ENCODE peak calls at places on chromosome 3, in seven cellular contexts. One of them, this sample, is unnamed.

GRCh38 chr3:181618260-181618659 is 93.5 kb upstream of the SOX2 start:
- DNase-seq in stimulated activated CD4-positive, alpha-beta T cell treated with anti-CD3 and anti-CD28 coated beads, TNF-alpha, amount 100 ng/mL, for 48 hours: no peak
- DNase-seq in GM03348: no peak
- DNase-seq in neuronal stem cell: no peak
- DNase-seq in activated effector memory CD4-positive, alpha-beta T cell treated with anti-CD3 and anti-CD28 coated beads, Interleukin-2, amount 50 U/mL, for 16 hours: no peak
- DNase-seq in D341Med: no peak
- DNase-seq in foreskin fibroblast: no peak
- DNase-seq in this sample: no peak

GRCh38 chr3:138442433-138442832 is 8.0 kb downstream of the ESYT3 start:
- DNase-seq in stimulated activated CD4-positive, alpha-beta T cell treated with anti-CD3 and anti-CD28 coated beads, TNF-alpha, amount 100 ng/mL, for 48 hours: no peak
- DNase-seq in GM03348: peak
- DNase-seq in neuronal stem cell: no peak
- DNase-seq in activated effector memory CD4-positive, alpha-beta T cell treated with anti-CD3 and anti-CD28 coated beads, Interleukin-2, amount 50 U/mL, for 16 hours: no peak
- DNase-seq in D341Med: no peak
- DNase-seq in foreskin fibroblast: peak
- DNase-seq in this sample: no peak

GRCh38 chr3:114454592-114455251 is 160.9 kb downstream of the TIGIT start:
- DNase-seq in stimulated activated CD4-positive, alpha-beta T cell treated with anti-CD3 and anti-CD28 coated beads, TNF-alpha, amount 100 ng/mL, for 48 hours: no peak
- DNase-seq in GM03348: peak
- DNase-seq in neuronal stem cell: peak
- DNase-seq in activated effector memory CD4-positive, alpha-beta T cell treated with anti-CD3 and anti-CD28 coated beads, Interleukin-2, amount 50 U/mL, for 16 hours: no peak
- DNase-seq in D341Med: peak
- DNase-seq in foreskin fibroblast: no peak
- DNase-seq in this sample: no peak

GRCh38 chr3:25856902-25857518 is 67.1 kb downstream of the OXSM start:
- DNase-seq in stimulated activated CD4-positive, alpha-beta T cell treated with anti-CD3 and anti-CD28 coated beads, TNF-alpha, amount 100 ng/mL, for 48 hours: no peak
- DNase-seq in GM03348: peak
- DNase-seq in neuronal stem cell: no peak
- DNase-seq in activated effector memory CD4-positive, alpha-beta T cell treated with anti-CD3 and anti-CD28 coated beads, Interleukin-2, amount 50 U/mL, for 16 hours: no peak
- DNase-seq in D341Med: peak
- DNase-seq in foreskin fibroblast: peak
- DNase-seq in this sample: no peak

GRCh38 chr3:16067837-16068471 is 106.5 kb upstream of the GALNT15 start:
- DNase-seq in stimulated activated CD4-positive, alpha-beta T cell treated with anti-CD3 and anti-CD28 coated beads, TNF-alpha, amount 100 ng/mL, for 48 hours: no peak
- DNase-seq in GM03348: no peak
- DNase-seq in neuronal stem cell: no peak
- DNase-seq in activated effector memory CD4-positive, alpha-beta T cell treated with anti-CD3 and anti-CD28 coated beads, Interleukin-2, amount 50 U/mL, for 16 hours: no peak
- DNase-seq in D341Med: no peak
- DNase-seq in foreskin fibroblast: peak
- DNase-seq in this sample: peak

GRCh38 chr3:81732642-81733041 is 28.8 kb downstream of the GBE1 start:
- DNase-seq in stimulated activated CD4-positive, alpha-beta T cell treated with anti-CD3 and anti-CD28 coated beads, TNF-alpha, amount 100 ng/mL, for 48 hours: no peak
- DNase-seq in GM03348: no peak
- DNase-seq in neuronal stem cell: no peak
- DNase-seq in activated effector memory CD4-positive, alpha-beta T cell treated with anti-CD3 and anti-CD28 coated beads, Interleukin-2, amount 50 U/mL, for 16 hours: no peak
- DNase-seq in D341Med: no peak
- DNase-seq in foreskin fibroblast: no peak
- DNase-seq in this sample: no peak

GRCh38 chr3:195129644-195130492 is 141.1 kb downstream of the XXYLT1 start:
- DNase-seq in stimulated activated CD4-positive, alpha-beta T cell treated with anti-CD3 and anti-CD28 coated beads, TNF-alpha, amount 100 ng/mL, for 48 hours: peak
- DNase-seq in GM03348: no peak
- DNase-seq in neuronal stem cell: no peak
- DNase-seq in activated effector memory CD4-positive, alpha-beta T cell treated with anti-CD3 and anti-CD28 coated beads, Interleukin-2, amount 50 U/mL, for 16 hours: peak
- DNase-seq in D341Med: no peak
- DNase-seq in foreskin fibroblast: no peak
- DNase-seq in this sample: no peak

GRCh38 chr3:112463250-112463649 is 36.0 kb downstream of the BTLA start:
- DNase-seq in stimulated activated CD4-positive, alpha-beta T cell treated with anti-CD3 and anti-CD28 coated beads, TNF-alpha, amount 100 ng/mL, for 48 hours: no peak
- DNase-seq in GM03348: no peak
- DNase-seq in neuronal stem cell: no peak
- DNase-seq in activated effector memory CD4-positive, alpha-beta T cell treated with anti-CD3 and anti-CD28 coated beads, Interleukin-2, amount 50 U/mL, for 16 hours: no peak
- DNase-seq in D341Med: no peak
- DNase-seq in foreskin fibroblast: no peak
- DNase-seq in this sample: no peak

GRCh38 chr3:195809291-195809785 is 2.4 kb downstream of the MUC4 start:
- DNase-seq in stimulated activated CD4-positive, alpha-beta T cell treated with anti-CD3 and anti-CD28 coated beads, TNF-alpha, amount 100 ng/mL, for 48 hours: no peak
- DNase-seq in GM03348: no peak
- DNase-seq in neuronal stem cell: no peak
- DNase-seq in activated effector memory CD4-positive, alpha-beta T cell treated with anti-CD3 and anti-CD28 coated beads, Interleukin-2, amount 50 U/mL, for 16 hours: no peak
- DNase-seq in D341Med: no peak
- DNase-seq in foreskin fibroblast: no peak
- DNase-seq in this sample: no peak

GRCh38 chr3:108132727-108133373 is 42.0 kb upstream of the CD47 start:
- DNase-seq in stimulated activated CD4-positive, alpha-beta T cell treated with anti-CD3 and anti-CD28 coated beads, TNF-alpha, amount 100 ng/mL, for 48 hours: no peak
- DNase-seq in GM03348: no peak
- DNase-seq in neuronal stem cell: no peak
- DNase-seq in activated effector memory CD4-positive, alpha-beta T cell treated with anti-CD3 and anti-CD28 coated beads, Interleukin-2, amount 50 U/mL, for 16 hours: no peak
- DNase-seq in D341Med: no peak
- DNase-seq in foreskin fibroblast: peak
- DNase-seq in this sample: no peak

GRCh38 chr3:72343078-72343477 is 505.2 kb downstream of the SHQ1 start:
- DNase-seq in stimulated activated CD4-positive, alpha-beta T cell treated with anti-CD3 and anti-CD28 coated beads, TNF-alpha, amount 100 ng/mL, for 48 hours: no peak
- DNase-seq in GM03348: peak
- DNase-seq in neuronal stem cell: no peak
- DNase-seq in activated effector memory CD4-positive, alpha-beta T cell treated with anti-CD3 and anti-CD28 coated beads, Interleukin-2, amount 50 U/mL, for 16 hours: peak
- DNase-seq in D341Med: no peak
- DNase-seq in foreskin fibroblast: peak
- DNase-seq in this sample: no peak

GRCh38 chr3:114800272-114800671 is 346.8 kb downstream of the ZBTB20 start:
- DNase-seq in stimulated activated CD4-positive, alpha-beta T cell treated with anti-CD3 and anti-CD28 coated beads, TNF-alpha, amount 100 ng/mL, for 48 hours: no peak
- DNase-seq in GM03348: no peak
- DNase-seq in neuronal stem cell: peak
- DNase-seq in activated effector memory CD4-positive, alpha-beta T cell treated with anti-CD3 and anti-CD28 coated beads, Interleukin-2, amount 50 U/mL, for 16 hours: no peak
- DNase-seq in D341Med: no peak
- DNase-seq in foreskin fibroblast: no peak
- DNase-seq in this sample: no peak

GRCh38 chr3:124791639-124792111 is 61.4 kb downstream of the UMPS start:
- DNase-seq in stimulated activated CD4-positive, alpha-beta T cell treated with anti-CD3 and anti-CD28 coated beads, TNF-alpha, amount 100 ng/mL, for 48 hours: no peak
- DNase-seq in GM03348: peak
- DNase-seq in neuronal stem cell: no peak
- DNase-seq in activated effector memory CD4-positive, alpha-beta T cell treated with anti-CD3 and anti-CD28 coated beads, Interleukin-2, amount 50 U/mL, for 16 hours: no peak
- DNase-seq in D341Med: no peak
- DNase-seq in foreskin fibroblast: peak
- DNase-seq in this sample: peak

GRCh38 chr3:48847053-48847585 is 555 bp downstream of the PRKAR2A start:
- DNase-seq in stimulated activated CD4-positive, alpha-beta T cell treated with anti-CD3 and anti-CD28 coated beads, TNF-alpha, amount 100 ng/mL, for 48 hours: peak
- DNase-seq in GM03348: peak
- DNase-seq in neuronal stem cell: peak
- DNase-seq in activated effector memory CD4-positive, alpha-beta T cell treated with anti-CD3 and anti-CD28 coated beads, Interleukin-2, amount 50 U/mL, for 16 hours: peak
- DNase-seq in D341Med: peak
- DNase-seq in foreskin fibroblast: peak
- DNase-seq in this sample: no peak

GRCh38 chr3:187139126-187139894 is at the start of gene RPL39L:
- DNase-seq in stimulated activated CD4-positive, alpha-beta T cell treated with anti-CD3 and anti-CD28 coated beads, TNF-alpha, amount 100 ng/mL, for 48 hours: peak
- DNase-seq in GM03348: peak
- DNase-seq in neuronal stem cell: peak
- DNase-seq in activated effector memory CD4-positive, alpha-beta T cell treated with anti-CD3 and anti-CD28 coated beads, Interleukin-2, amount 50 U/mL, for 16 hours: peak
- DNase-seq in D341Med: peak
- DNase-seq in foreskin fibroblast: peak
- DNase-seq in this sample: peak

GRCh38 chr3:42839616-42840015 is 30.4 kb downstream of the ACKR2 start:
- DNase-seq in stimulated activated CD4-positive, alpha-beta T cell treated with anti-CD3 and anti-CD28 coated beads, TNF-alpha, amount 100 ng/mL, for 48 hours: no peak
- DNase-seq in GM03348: peak
- DNase-seq in neuronal stem cell: peak
- DNase-seq in activated effector memory CD4-positive, alpha-beta T cell treated with anti-CD3 and anti-CD28 coated beads, Interleukin-2, amount 50 U/mL, for 16 hours: peak
- DNase-seq in D341Med: peak
- DNase-seq in foreskin fibroblast: peak
- DNase-seq in this sample: no peak

GRCh38 chr3:5358911-5359310 is 171.4 kb downstream of the EDEM1 start:
- DNase-seq in stimulated activated CD4-positive, alpha-beta T cell treated with anti-CD3 and anti-CD28 coated beads, TNF-alpha, amount 100 ng/mL, for 48 hours: no peak
- DNase-seq in GM03348: no peak
- DNase-seq in neuronal stem cell: no peak
- DNase-seq in activated effector memory CD4-positive, alpha-beta T cell treated with anti-CD3 and anti-CD28 coated beads, Interleukin-2, amount 50 U/mL, for 16 hours: no peak
- DNase-seq in D341Med: no peak
- DNase-seq in foreskin fibroblast: no peak
- DNase-seq in this sample: no peak

GRCh38 chr3:190721330-190721729 is 141.2 kb downstream of the GMNC start:
- DNase-seq in stimulated activated CD4-positive, alpha-beta T cell treated with anti-CD3 and anti-CD28 coated beads, TNF-alpha, amount 100 ng/mL, for 48 hours: no peak
- DNase-seq in GM03348: no peak
- DNase-seq in neuronal stem cell: no peak
- DNase-seq in activated effector memory CD4-positive, alpha-beta T cell treated with anti-CD3 and anti-CD28 coated beads, Interleukin-2, amount 50 U/mL, for 16 hours: no peak
- DNase-seq in D341Med: no peak
- DNase-seq in foreskin fibroblast: no peak
- DNase-seq in this sample: no peak

GRCh38 chr3:193977622-193978021 is 158.3 kb upstream of the HES1 start:
- DNase-seq in stimulated activated CD4-positive, alpha-beta T cell treated with anti-CD3 and anti-CD28 coated beads, TNF-alpha, amount 100 ng/mL, for 48 hours: no peak
- DNase-seq in GM03348: no peak
- DNase-seq in neuronal stem cell: no peak
- DNase-seq in activated effector memory CD4-positive, alpha-beta T cell treated with anti-CD3 and anti-CD28 coated beads, Interleukin-2, amount 50 U/mL, for 16 hours: no peak
- DNase-seq in D341Med: no peak
- DNase-seq in foreskin fibroblast: no peak
- DNase-seq in this sample: no peak

GRCh38 chr3:187401861-187402260 is 33.7 kb downstream of the RTP4 start:
- DNase-seq in stimulated activated CD4-positive, alpha-beta T cell treated with anti-CD3 and anti-CD28 coated beads, TNF-alpha, amount 100 ng/mL, for 48 hours: no peak
- DNase-seq in GM03348: no peak
- DNase-seq in neuronal stem cell: no peak
- DNase-seq in activated effector memory CD4-positive, alpha-beta T cell treated with anti-CD3 and anti-CD28 coated beads, Interleukin-2, amount 50 U/mL, for 16 hours: no peak
- DNase-seq in D341Med: no peak
- DNase-seq in foreskin fibroblast: no peak
- DNase-seq in this sample: no peak

GRCh38 chr3:55333041-55333440 is 154.1 kb downstream of the WNT5A start:
- DNase-seq in stimulated activated CD4-positive, alpha-beta T cell treated with anti-CD3 and anti-CD28 coated beads, TNF-alpha, amount 100 ng/mL, for 48 hours: no peak
- DNase-seq in GM03348: no peak
- DNase-seq in neuronal stem cell: no peak
- DNase-seq in activated effector memory CD4-positive, alpha-beta T cell treated with anti-CD3 and anti-CD28 coated beads, Interleukin-2, amount 50 U/mL, for 16 hours: no peak
- DNase-seq in D341Med: no peak
- DNase-seq in foreskin fibroblast: no peak
- DNase-seq in this sample: no peak

GRCh38 chr3:152121292-152121654 is 147.5 kb upstream of the MBNL1 start:
- DNase-seq in stimulated activated CD4-positive, alpha-beta T cell treated with anti-CD3 and anti-CD28 coated beads, TNF-alpha, amount 100 ng/mL, for 48 hours: no peak
- DNase-seq in GM03348: peak
- DNase-seq in neuronal stem cell: no peak
- DNase-seq in activated effector memory CD4-positive, alpha-beta T cell treated with anti-CD3 and anti-CD28 coated beads, Interleukin-2, amount 50 U/mL, for 16 hours: no peak
- DNase-seq in D341Med: no peak
- DNase-seq in foreskin fibroblast: peak
- DNase-seq in this sample: peak

GRCh38 chr3:74041068-74041675 is 416.4 kb upstream of the PDZRN3 start:
- DNase-seq in stimulated activated CD4-positive, alpha-beta T cell treated with anti-CD3 and anti-CD28 coated beads, TNF-alpha, amount 100 ng/mL, for 48 hours: no peak
- DNase-seq in GM03348: no peak
- DNase-seq in neuronal stem cell: no peak
- DNase-seq in activated effector memory CD4-positive, alpha-beta T cell treated with anti-CD3 and anti-CD28 coated beads, Interleukin-2, amount 50 U/mL, for 16 hours: no peak
- DNase-seq in D341Med: no peak
- DNase-seq in foreskin fibroblast: no peak
- DNase-seq in this sample: no peak

GRCh38 chr3:170689218-170689874 is 103.5 kb upstream of the SLC7A14 start:
- DNase-seq in stimulated activated CD4-positive, alpha-beta T cell treated with anti-CD3 and anti-CD28 coated beads, TNF-alpha, amount 100 ng/mL, for 48 hours: no peak
- DNase-seq in GM03348: peak
- DNase-seq in neuronal stem cell: no peak
- DNase-seq in activated effector memory CD4-positive, alpha-beta T cell treated with anti-CD3 and anti-CD28 coated beads, Interleukin-2, amount 50 U/mL, for 16 hours: no peak
- DNase-seq in D341Med: no peak
- DNase-seq in foreskin fibroblast: peak
- DNase-seq in this sample: peak

GRCh38 chr3:18423401-18424212 is 1.5 kb downstream of the SATB1 start:
- DNase-seq in stimulated activated CD4-positive, alpha-beta T cell treated with anti-CD3 and anti-CD28 coated beads, TNF-alpha, amount 100 ng/mL, for 48 hours: no peak
- DNase-seq in GM03348: peak
- DNase-seq in neuronal stem cell: no peak
- DNase-seq in activated effector memory CD4-positive, alpha-beta T cell treated with anti-CD3 and anti-CD28 coated beads, Interleukin-2, amount 50 U/mL, for 16 hours: peak
- DNase-seq in D341Med: peak
- DNase-seq in foreskin fibroblast: peak
- DNase-seq in this sample: peak

GRCh38 chr3:122132949-122133540 is 50.4 kb upstream of the CASR start:
- DNase-seq in stimulated activated CD4-positive, alpha-beta T cell treated with anti-CD3 and anti-CD28 coated beads, TNF-alpha, amount 100 ng/mL, for 48 hours: no peak
- DNase-seq in GM03348: no peak
- DNase-seq in neuronal stem cell: no peak
- DNase-seq in activated effector memory CD4-positive, alpha-beta T cell treated with anti-CD3 and anti-CD28 coated beads, Interleukin-2, amount 50 U/mL, for 16 hours: no peak
- DNase-seq in D341Med: no peak
- DNase-seq in foreskin fibroblast: no peak
- DNase-seq in this sample: no peak

GRCh38 chr3:18900994-18901393 is 247.3 kb upstream of the KCNH8 start:
- DNase-seq in stimulated activated CD4-positive, alpha-beta T cell treated with anti-CD3 and anti-CD28 coated beads, TNF-alpha, amount 100 ng/mL, for 48 hours: no peak
- DNase-seq in GM03348: no peak
- DNase-seq in neuronal stem cell: no peak
- DNase-seq in activated effector memory CD4-positive, alpha-beta T cell treated with anti-CD3 and anti-CD28 coated beads, Interleukin-2, amount 50 U/mL, for 16 hours: no peak
- DNase-seq in D341Med: no peak
- DNase-seq in foreskin fibroblast: no peak
- DNase-seq in this sample: no peak

GRCh38 chr3:62159056-62159455 is 214.3 kb downstream of the FEZF2 start:
- DNase-seq in stimulated activated CD4-positive, alpha-beta T cell treated with anti-CD3 and anti-CD28 coated beads, TNF-alpha, amount 100 ng/mL, for 48 hours: no peak
- DNase-seq in GM03348: no peak
- DNase-seq in neuronal stem cell: no peak
- DNase-seq in activated effector memory CD4-positive, alpha-beta T cell treated with anti-CD3 and anti-CD28 coated beads, Interleukin-2, amount 50 U/mL, for 16 hours: no peak
- DNase-seq in D341Med: no peak
- DNase-seq in foreskin fibroblast: no peak
- DNase-seq in this sample: no peak

GRCh38 chr3:55658297-55659022 is 171.4 kb upstream of the WNT5A start:
- DNase-seq in stimulated activated CD4-positive, alpha-beta T cell treated with anti-CD3 and anti-CD28 coated beads, TNF-alpha, amount 100 ng/mL, for 48 hours: no peak
- DNase-seq in GM03348: no peak
- DNase-seq in neuronal stem cell: no peak
- DNase-seq in activated effector memory CD4-positive, alpha-beta T cell treated with anti-CD3 and anti-CD28 coated beads, Interleukin-2, amount 50 U/mL, for 16 hours: no peak
- DNase-seq in D341Med: no peak
- DNase-seq in foreskin fibroblast: no peak
- DNase-seq in this sample: no peak

GRCh38 chr3:50210176-50210509 is 5.1 kb downstream of the SLC38A3 start:
- DNase-seq in stimulated activated CD4-positive, alpha-beta T cell treated with anti-CD3 and anti-CD28 coated beads, TNF-alpha, amount 100 ng/mL, for 48 hours: no peak
- DNase-seq in GM03348: no peak
- DNase-seq in neuronal stem cell: no peak
- DNase-seq in activated effector memory CD4-positive, alpha-beta T cell treated with anti-CD3 and anti-CD28 coated beads, Interleukin-2, amount 50 U/mL, for 16 hours: no peak
- DNase-seq in D341Med: no peak
- DNase-seq in foreskin fibroblast: no peak
- DNase-seq in this sample: no peak

GRCh38 chr3:30526031-30526430 is 80.4 kb upstream of the TGFBR2 start:
- DNase-seq in stimulated activated CD4-positive, alpha-beta T cell treated with anti-CD3 and anti-CD28 coated beads, TNF-alpha, amount 100 ng/mL, for 48 hours: no peak
- DNase-seq in GM03348: no peak
- DNase-seq in neuronal stem cell: no peak
- DNase-seq in activated effector memory CD4-positive, alpha-beta T cell treated with anti-CD3 and anti-CD28 coated beads, Interleukin-2, amount 50 U/mL, for 16 hours: no peak
- DNase-seq in D341Med: no peak
- DNase-seq in foreskin fibroblast: no peak
- DNase-seq in this sample: no peak

GRCh38 chr3:99952306-99952705 is 134.6 kb downstream of the CMSS1 start:
- DNase-seq in stimulated activated CD4-positive, alpha-beta T cell treated with anti-CD3 and anti-CD28 coated beads, TNF-alpha, amount 100 ng/mL, for 48 hours: no peak
- DNase-seq in GM03348: peak
- DNase-seq in neuronal stem cell: no peak
- DNase-seq in activated effector memory CD4-positive, alpha-beta T cell treated with anti-CD3 and anti-CD28 coated beads, Interleukin-2, amount 50 U/mL, for 16 hours: no peak
- DNase-seq in D341Med: no peak
- DNase-seq in foreskin fibroblast: no peak
- DNase-seq in this sample: no peak

This sample was measured in GM04503.